ENCODE peak calls at places on chromosomes 5 and 9, in five cellular contexts. One of them, this sample, is unnamed.

GRCh38 chr9:34139477-34140146 is 13.1 kb upstream of the DCAF12 start:
- DNase-seq in A673: peak; percentile 45
- DNase-seq in uterus: no peak
- DNase-seq in CD8-positive, alpha-beta T cell: no peak
- DNase-seq in GM23248: peak; percentile 96
- DNase-seq in this sample: peak; percentile 60

GRCh38 chr5:172939561-172939960 is 19.7 kb upstream of the RPL26L1 start:
- DNase-seq in A673: no peak
- DNase-seq in uterus: no peak
- DNase-seq in CD8-positive, alpha-beta T cell: no peak
- DNase-seq in GM23248: no peak
- DNase-seq in this sample: no peak

GRCh38 chr5:66842540-66842939 is 246.3 kb downstream of the MAST4 start:
- DNase-seq in A673: no peak
- DNase-seq in uterus: no peak
- DNase-seq in CD8-positive, alpha-beta T cell: no peak
- DNase-seq in GM23248: no peak
- DNase-seq in this sample: no peak

GRCh38 chr9:89999176-89999533 is 394.3 kb downstream of the GADD45G start:
- DNase-seq in A673: no peak
- DNase-seq in uterus: no peak
- DNase-seq in CD8-positive, alpha-beta T cell: no peak
- DNase-seq in GM23248: no peak
- DNase-seq in this sample: peak; percentile 66

GRCh38 chr9:133583586-133583985 is 25.6 kb downstream of the FAM163B start:
- DNase-seq in A673: no peak
- DNase-seq in uterus: no peak
- DNase-seq in CD8-positive, alpha-beta T cell: no peak
- DNase-seq in GM23248: peak; percentile 38
- DNase-seq in this sample: no peak

GRCh38 chr5:113900831-113901230 is 387.3 kb downstream of the YTHDC2 start:
- DNase-seq in A673: no peak
- DNase-seq in uterus: no peak
- DNase-seq in CD8-positive, alpha-beta T cell: no peak
- DNase-seq in GM23248: no peak
- DNase-seq in this sample: no peak

GRCh38 chr5:129853588-129853987 is 50.7 kb upstream of the CHSY3 start:
- DNase-seq in A673: no peak
- DNase-seq in uterus: no peak
- DNase-seq in CD8-positive, alpha-beta T cell: no peak
- DNase-seq in GM23248: no peak
- DNase-seq in this sample: no peak

GRCh38 chr9:89477811-89478583 is 19.9 kb downstream of the SEMA4D start:
- DNase-seq in A673: peak; percentile 66
- DNase-seq in uterus: peak; percentile 39
- DNase-seq in CD8-positive, alpha-beta T cell: no peak
- DNase-seq in GM23248: no peak
- DNase-seq in this sample: peak; percentile 26

GRCh38 chr5:177085985-177086917 is at the start of gene FGFR4:
- DNase-seq in A673: peak; percentile 84
- DNase-seq in uterus: peak; percentile 73
- DNase-seq in CD8-positive, alpha-beta T cell: peak; percentile 47
- DNase-seq in GM23248: peak; percentile 80
- DNase-seq in this sample: peak; percentile 32

GRCh38 chr5:42483472-42484154 is 60.4 kb downstream of the GHR start:
- DNase-seq in A673: no peak
- DNase-seq in uterus: no peak
- DNase-seq in CD8-positive, alpha-beta T cell: no peak
- DNase-seq in GM23248: no peak
- DNase-seq in this sample: no peak

GRCh38 chr5:82406200-82406773 is 128.1 kb upstream of the RPS23 start:
- DNase-seq in A673: peak; percentile 9
- DNase-seq in uterus: peak; percentile 58
- DNase-seq in CD8-positive, alpha-beta T cell: no peak
- DNase-seq in GM23248: peak; percentile 77
- DNase-seq in this sample: peak; percentile 100

GRCh38 chr9:122125891-122126331 is 32.8 kb upstream of the TTLL11 start:
- DNase-seq in A673: no peak
- DNase-seq in uterus: no peak
- DNase-seq in CD8-positive, alpha-beta T cell: no peak
- DNase-seq in GM23248: peak; percentile 52
- DNase-seq in this sample: peak; percentile 68

GRCh38 chr5:142872795-142873194 is 102.6 kb downstream of the ARHGAP26 start:
- DNase-seq in A673: no peak
- DNase-seq in uterus: no peak
- DNase-seq in CD8-positive, alpha-beta T cell: no peak
- DNase-seq in GM23248: peak; percentile 33
- DNase-seq in this sample: peak; percentile 98

GRCh38 chr5:15834596-15835245 is 334.7 kb downstream of the FBXL7 start:
- DNase-seq in A673: peak; percentile 3
- DNase-seq in uterus: no peak
- DNase-seq in CD8-positive, alpha-beta T cell: no peak
- DNase-seq in GM23248: peak; percentile 89
- DNase-seq in this sample: peak; percentile 46

GRCh38 chr5:72291601-72292000 is 28.4 kb downstream of the MRPS27 start:
- DNase-seq in A673: no peak
- DNase-seq in uterus: no peak
- DNase-seq in CD8-positive, alpha-beta T cell: no peak
- DNase-seq in GM23248: no peak
- DNase-seq in this sample: no peak

GRCh38 chr5:5629579-5629978 is 207.1 kb downstream of the ICE1 start:
- DNase-seq in A673: no peak
- DNase-seq in uterus: no peak
- DNase-seq in CD8-positive, alpha-beta T cell: no peak
- DNase-seq in GM23248: peak; percentile 1
- DNase-seq in this sample: no peak

GRCh38 chr5:53936481-53937352 is 373.7 kb downstream of the ARL15 start:
- DNase-seq in A673: no peak
- DNase-seq in uterus: peak; percentile 68
- DNase-seq in CD8-positive, alpha-beta T cell: no peak
- DNase-seq in GM23248: peak; percentile 13
- DNase-seq in this sample: no peak

GRCh38 chr5:59317023-59317771 is 576.3 kb downstream of the PDE4D start:
- DNase-seq in A673: peak; percentile 52
- DNase-seq in uterus: peak; percentile 21
- DNase-seq in CD8-positive, alpha-beta T cell: no peak
- DNase-seq in GM23248: peak; percentile 10
- DNase-seq in this sample: peak; percentile 57

GRCh38 chr9:90998573-90998972 is 197.0 kb downstream of the SYK start:
- DNase-seq in A673: no peak
- DNase-seq in uterus: no peak
- DNase-seq in CD8-positive, alpha-beta T cell: no peak
- DNase-seq in GM23248: no peak
- DNase-seq in this sample: peak; percentile 57

GRCh38 chr5:4518924-4519660 is 621.0 kb upstream of the ADAMTS16 start:
- DNase-seq in A673: no peak
- DNase-seq in uterus: no peak
- DNase-seq in CD8-positive, alpha-beta T cell: no peak
- DNase-seq in GM23248: no peak
- DNase-seq in this sample: no peak
- H3K36me3 ChIP-seq in A673: no peaks in the 10 kb centered on the region
- H3K36me3 ChIP-seq in uterus: no peaks in the 10 kb centered on the region
- H3K36me3 ChIP-seq in CD8-positive, alpha-beta T cell: no peaks in the 10 kb centered on the region
- H3K36me3 ChIP-seq in GM23248: no peaks in the 10 kb centered on the region
- H3K36me3 ChIP-seq in this sample: no peaks in the 10 kb centered on the region

GRCh38 chr9:120879421-120879820 is 2.4 kb upstream of the PHF19 start:
- DNase-seq in A673: no peak
- DNase-seq in uterus: no peak
- DNase-seq in CD8-positive, alpha-beta T cell: no peak
- DNase-seq in GM23248: no peak
- DNase-seq in this sample: no peak
- H3K4me1 ChIP-seq in A673: peaks cover 22% of the 10 kb centered on the region
- H3K4me1 ChIP-seq in uterus: no peaks in the 10 kb centered on the region
- H3K4me1 ChIP-seq in CD8-positive, alpha-beta T cell: peaks cover 73% of the 10 kb centered on the region
- H3K4me1 ChIP-seq in GM23248: no peaks in the 10 kb centered on the region
- H3K4me1 ChIP-seq in this sample: peaks cover 22% of the 10 kb centered on the region

GRCh38 chr5:119439140-119439625 is 13.1 kb upstream of the HSD17B4 start:
- DNase-seq in A673: no peak
- DNase-seq in uterus: no peak
- DNase-seq in CD8-positive, alpha-beta T cell: no peak
- DNase-seq in GM23248: no peak
- DNase-seq in this sample: peak; percentile 69
- H3K4me3 ChIP-seq in A673: no peak overlapping the region
- H3K4me3 ChIP-seq in uterus: no peak overlapping the region
- H3K4me3 ChIP-seq in CD8-positive, alpha-beta T cell: peak overlapping the region; percentile 59
- H3K4me3 ChIP-seq in GM23248: no peak overlapping the region
- H3K4me3 ChIP-seq in this sample: peak overlapping the region; percentile 31

DNA sequence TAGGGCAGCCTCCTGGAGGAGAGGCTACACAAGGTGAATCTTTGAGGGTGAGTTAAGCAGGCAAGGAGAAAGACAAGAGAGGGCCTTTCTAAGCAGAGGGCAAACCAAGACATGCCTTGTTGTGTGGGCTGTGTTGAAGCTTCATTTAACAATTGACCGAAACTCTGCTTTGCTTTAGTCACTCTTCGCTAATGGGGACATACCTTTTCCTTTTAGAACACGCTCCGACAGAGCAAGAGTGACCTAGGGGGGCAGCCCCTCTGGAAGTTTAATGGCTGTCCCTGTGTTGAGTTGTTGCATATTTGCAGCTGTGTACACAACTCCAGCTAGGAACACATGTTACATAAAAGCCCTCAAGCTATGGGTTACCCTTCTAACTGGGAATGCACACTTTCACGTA is 218.1 kb upstream of the WWC1 start:
- DNase-seq in A673: no peak
- DNase-seq in uterus: no peak
- DNase-seq in CD8-positive, alpha-beta T cell: no peak
- DNase-seq in GM23248: no peak
- DNase-seq in this sample: no peak
- H3K36me3 ChIP-seq in A673: no peaks in the 10 kb centered on the region
- H3K36me3 ChIP-seq in uterus: no peaks in the 10 kb centered on the region
- H3K36me3 ChIP-seq in CD8-positive, alpha-beta T cell: no peaks in the 10 kb centered on the region
- H3K36me3 ChIP-seq in GM23248: peaks cover 3% of the 10 kb centered on the region
- H3K36me3 ChIP-seq in this sample: no peaks in the 10 kb centered on the region

GRCh38 chr5:111999286-111999685 is 242.3 kb upstream of the NREP start:
- DNase-seq in A673: no peak
- DNase-seq in uterus: no peak
- DNase-seq in CD8-positive, alpha-beta T cell: no peak
- DNase-seq in GM23248: peak; percentile 68
- DNase-seq in this sample: peak; percentile 33

GRCh38 chr5:111998871-111999270 is 241.9 kb upstream of the NREP start:
- DNase-seq in A673: no peak
- DNase-seq in uterus: no peak
- DNase-seq in CD8-positive, alpha-beta T cell: no peak
- DNase-seq in GM23248: no peak
- DNase-seq in this sample: peak; percentile 32

GRCh38 chr5:111996574-111996973 is 239.6 kb upstream of the NREP start:
- DNase-seq in A673: no peak
- DNase-seq in uterus: no peak
- DNase-seq in CD8-positive, alpha-beta T cell: no peak
- DNase-seq in GM23248: no peak
- DNase-seq in this sample: no peak

GRCh38 chr5:111995701-111996100 is 238.7 kb upstream of the NREP start:
- DNase-seq in A673: no peak
- DNase-seq in uterus: no peak
- DNase-seq in CD8-positive, alpha-beta T cell: no peak
- DNase-seq in GM23248: no peak
- DNase-seq in this sample: no peak

GRCh38 chr5:111997308-111998159 is 240.5 kb upstream of the NREP start:
- DNase-seq in A673: no peak
- DNase-seq in uterus: no peak
- DNase-seq in CD8-positive, alpha-beta T cell: no peak
- DNase-seq in GM23248: peak; percentile 100
- DNase-seq in this sample: peak; percentile 99
- H3K4me1 ChIP-seq in A673: no peaks in the 10 kb centered on the region
- H3K4me1 ChIP-seq in uterus: no peaks in the 10 kb centered on the region
- H3K4me1 ChIP-seq in CD8-positive, alpha-beta T cell: no peaks in the 10 kb centered on the region
- H3K4me1 ChIP-seq in GM23248: peaks cover 57% of the 10 kb centered on the region
- H3K4me1 ChIP-seq in this sample: peaks cover 23% of the 10 kb centered on the region

DNA sequence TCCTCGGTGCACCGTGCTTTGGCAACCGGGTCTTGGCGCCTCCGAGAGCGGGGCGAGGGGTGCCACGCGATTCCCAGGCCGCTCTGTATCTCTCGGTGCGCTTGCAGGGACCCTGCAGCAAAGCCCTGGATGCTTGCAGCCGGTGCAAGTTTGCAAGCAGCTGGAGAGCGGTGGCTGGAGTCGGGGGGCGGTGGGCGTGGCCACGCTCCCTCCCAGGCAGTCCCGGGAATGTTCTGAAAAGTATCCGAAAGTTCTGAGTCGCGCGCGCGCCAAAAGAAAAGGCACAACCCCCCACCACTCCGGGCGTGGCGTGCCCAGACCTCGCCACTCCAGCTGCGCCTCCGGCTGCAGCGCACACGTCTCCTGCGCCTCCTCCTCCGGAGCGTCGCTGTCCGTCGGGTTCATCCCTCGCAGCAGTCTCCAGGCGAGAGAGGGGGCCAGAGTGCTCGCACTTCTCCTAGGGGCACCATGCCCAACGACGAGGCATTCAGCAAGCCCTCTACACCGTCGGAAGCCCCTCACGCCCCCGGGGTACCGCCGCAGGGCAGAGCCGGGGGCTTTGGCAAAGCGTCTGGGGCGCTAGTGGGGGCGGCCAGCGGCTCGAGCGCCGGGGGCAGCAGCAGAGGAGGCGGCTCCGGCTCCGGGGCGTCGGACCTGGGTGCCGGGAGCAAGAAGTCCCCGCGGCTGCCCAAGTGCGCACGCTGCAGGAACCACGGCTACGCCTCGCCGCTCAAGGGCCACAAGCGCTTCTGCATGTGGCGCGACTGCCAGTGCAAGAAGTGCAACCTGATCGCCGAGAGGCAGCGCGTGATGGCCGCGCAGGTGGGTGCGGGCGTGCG is at the start of gene DMRT1:
- DNase-seq in A673: no peak
- DNase-seq in uterus: no peak
- DNase-seq in CD8-positive, alpha-beta T cell: no peak
- DNase-seq in GM23248: no peak
- DNase-seq in this sample: no peak
- H3K4me3 ChIP-seq in A673: no peak within 1 kb of the TSS
- H3K4me3 ChIP-seq in uterus: no peak within 1 kb of the TSS
- H3K4me3 ChIP-seq in CD8-positive, alpha-beta T cell: no peak within 1 kb of the TSS
- H3K4me3 ChIP-seq in GM23248: no peak within 1 kb of the TSS
- H3K4me3 ChIP-seq in this sample: no peak within 1 kb of the TSS

This sample was measured in mammary epithelial cell.